ENCODE peak calls at places on chromosome X, in ten cellular contexts. Z, H, O, I, T, X, P, V, W and S are unnamed samples.

GRCh38 chrX:45888518-45888917 is 656.7 kb downstream of the ZNF674 start:
- DNase-seq in Z (no peak), H (no peak), O (peak), I (no peak), T (no peak), X (no peak), P (no peak), V (no peak), W (no peak), S (no peak)

GRCh38 chrX:86148594-86148993 is 343 bp downstream of the DACH2 start:
- DNase-seq in Z (no peak), H (no peak), O (no peak), I (no peak), T (no peak), X (no peak), P (no peak), V (no peak), W (no peak), S (no peak)

GRCh38 chrX:24692305-24692704 is 1.4 kb upstream of the POLA1 start:
- DNase-seq in Z (no peak), H (no peak), O (no peak), I (no peak), T (no peak), X (no peak), P (no peak), V (no peak), W (no peak), S (no peak)

GRCh38 chrX:153340111-153340510 is 6.2 kb downstream of the ZNF275 start:
- DNase-seq in Z (no peak), H (no peak), O (no peak), I (no peak), T (no peak), X (no peak), P (no peak), V (no peak), W (no peak), S (no peak)

GRCh38 chrX:23742174-23742692 is 843 bp downstream of the ACOT9 start:
- DNase-seq in Z (peak), H (no peak), O (peak), I (peak), T (peak), X (no peak), P (peak), V (peak), W (peak), S (peak)

GRCh38 chrX:3518870-3519269 is 172.4 kb upstream of the MXRA5 start:
- DNase-seq in Z (no peak), H (no peak), O (peak), I (no peak), T (peak), X (peak), P (no peak), V (peak), W (no peak), S (peak)

GRCh38 chrX:13177921-13178320 is 133.5 kb upstream of the FAM9C start:
- DNase-seq in Z (no peak), H (no peak), O (no peak), I (no peak), T (no peak), X (no peak), P (peak), V (no peak), W (no peak), S (no peak)

GRCh38 chrX:152913354-152913753 is 15.5 kb downstream of the ZNF185 start:
- DNase-seq in Z (no peak), H (no peak), O (no peak), I (no peak), T (no peak), X (no peak), P (no peak), V (peak), W (no peak), S (no peak)

GRCh38 chrX:155048997-155049619 is 21.8 kb downstream of the CMC4 start:
- DNase-seq in Z (no peak), H (peak), O (peak), I (peak), T (peak), X (no peak), P (peak), V (peak), W (peak), S (no peak)

GRCh38 chrX:16870861-16871584 is 861 bp upstream of the RBBP7 start:
- DNase-seq in Z (no peak), H (peak), O (no peak), I (peak), T (peak), X (no peak), P (no peak), V (no peak), W (no peak), S (no peak)

GRCh38 chrX:7746861-7747260 is 96.1 kb upstream of the VCX start:
- DNase-seq in Z (no peak), H (no peak), O (peak), I (no peak), T (no peak), X (no peak), P (no peak), V (no peak), W (no peak), S (no peak)

GRCh38 chrX:12843668-12844279 is 23.1 kb upstream of the TLR7 start:
- DNase-seq in Z (peak), H (no peak), O (no peak), I (no peak), T (no peak), X (no peak), P (peak), V (no peak), W (no peak), S (no peak)

GRCh38 chrX:45454235-45454634 is 253.6 kb upstream of the DIPK2B start:
- DNase-seq in Z (no peak), H (no peak), O (no peak), I (no peak), T (no peak), X (no peak), P (no peak), V (no peak), W (no peak), S (no peak)

GRCh38 chrX:55758033-55758432 is 40.5 kb downstream of the RRAGB start:
- DNase-seq in Z (no peak), H (no peak), O (peak), I (no peak), T (no peak), X (no peak), P (no peak), V (no peak), W (no peak), S (no peak)

GRCh38 chrX:63718010-63718694 is 66.9 kb downstream of the ARHGEF9 start:
- DNase-seq in Z (peak), H (no peak), O (no peak), I (no peak), T (no peak), X (no peak), P (no peak), V (no peak), W (no peak), S (no peak)

GRCh38 chrX:136147320-136147901 is at the start of gene FHL1:
- DNase-seq in Z (peak), H (peak), O (no peak), I (peak), T (peak), X (peak), P (peak), V (peak), W (peak), S (no peak)

GRCh38 chrX:112512509-112512908 is 167.2 kb downstream of the LHFPL1 start:
- DNase-seq in Z (no peak), H (no peak), O (no peak), I (no peak), T (no peak), X (no peak), P (no peak), V (peak), W (no peak), S (no peak)

GRCh38 chrX:150899191-150899757 is 806 bp upstream of the CD99L2 start:
- DNase-seq in Z (peak), H (peak), O (peak), I (peak), T (peak), X (peak), P (peak), V (peak), W (peak), S (no peak)

GRCh38 chrX:14927391-14927790 is 54.2 kb downstream of the MOSPD2 start:
- DNase-seq in Z (no peak), H (no peak), O (no peak), I (no peak), T (no peak), X (no peak), P (no peak), V (no peak), W (no peak), S (no peak)

GRCh38 chrX:153764786-153765137 is 713 bp downstream of the PLXNB3 start:
- DNase-seq in Z (peak), H (no peak), O (no peak), I (no peak), T (no peak), X (no peak), P (no peak), V (peak), W (no peak), S (peak)

GRCh38 chrX:38374431-38374830 is 22.0 kb downstream of the OTC start:
- DNase-seq in Z (no peak), H (no peak), O (no peak), I (no peak), T (no peak), X (no peak), P (no peak), V (no peak), W (no peak), S (no peak)

GRCh38 chrX:137563681-137564651 is 2.0 kb upstream of the ZIC3 start:
- DNase-seq in Z (no peak), H (no peak), O (no peak), I (no peak), T (no peak), X (no peak), P (no peak), V (no peak), W (no peak), S (no peak)

GRCh38 chrX:133607419-133608348 is 192.4 kb upstream of the GPC4 start:
- DNase-seq in Z (no peak), H (no peak), O (peak), I (no peak), T (no peak), X (no peak), P (no peak), V (no peak), W (no peak), S (no peak)

GRCh38 chrX:110561036-110561435 is 202.4 kb downstream of the RTL9 start:
- DNase-seq in Z (no peak), H (no peak), O (peak), I (no peak), T (no peak), X (no peak), P (no peak), V (peak), W (no peak), S (peak)

GRCh38 chrX:119539872-119540271 is 25.3 kb downstream of the STEEP1 start:
- DNase-seq in Z (no peak), H (no peak), O (no peak), I (no peak), T (no peak), X (no peak), P (no peak), V (peak), W (peak), S (no peak)

GRCh38 chrX:56785442-56785841 is 56.4 kb downstream of the NBDY start:
- DNase-seq in Z (no peak), H (no peak), O (no peak), I (no peak), T (no peak), X (no peak), P (no peak), V (no peak), W (no peak), S (no peak)

GRCh38 chrX:136055651-136056221 is 70.5 kb downstream of the SLC9A6 start:
- DNase-seq in Z (no peak), H (no peak), O (peak), I (no peak), T (no peak), X (no peak), P (no peak), V (no peak), W (no peak), S (no peak)

GRCh38 chrX:25646156-25646555 is 492.0 kb upstream of the MAGEB18 start:
- DNase-seq in Z (no peak), H (no peak), O (no peak), I (no peak), T (no peak), X (no peak), P (no peak), V (no peak), W (no peak), S (no peak)

GRCh38 chrX:16212436-16212835 is 45.2 kb downstream of the MAGEB17 start:
- DNase-seq in Z (peak), H (no peak), O (peak), I (no peak), T (no peak), X (no peak), P (no peak), V (peak), W (no peak), S (peak)

GRCh38 chrX:130144509-130144908 is 21.1 kb downstream of the AIFM1 start:
- DNase-seq in Z (no peak), H (no peak), O (peak), I (no peak), T (no peak), X (no peak), P (no peak), V (no peak), W (no peak), S (no peak)

GRCh38 chrX:78199851-78200250 is 60.4 kb upstream of the TAF9B start:
- DNase-seq in Z (peak), H (no peak), O (peak), I (no peak), T (no peak), X (no peak), P (no peak), V (peak), W (no peak), S (no peak)

GRCh38 chrX:20623448-20623847 is 356.7 kb upstream of the RPS6KA3 start:
- DNase-seq in Z (no peak), H (no peak), O (peak), I (no peak), T (no peak), X (no peak), P (no peak), V (no peak), W (no peak), S (no peak)

GRCh38 chrX:120629667-120630537 is at the start of gene C1GALT1C1:
- DNase-seq in Z (peak), H (peak), O (peak), I (peak), T (peak), X (peak), P (peak), V (peak), W (peak), S (peak)

GRCh38 chrX:368811-369562 is 17.7 kb downstream of the PPP2R3B start:
- DNase-seq in Z (no peak), H (no peak), O (peak), I (no peak), T (no peak), X (peak), P (no peak), V (no peak), W (no peak), S (no peak)

GRCh38 chrX:10631416-10632145 is 11.2 kb upstream of the MID1 start:
- DNase-seq in Z (no peak), H (no peak), O (peak), I (no peak), T (no peak), X (no peak), P (no peak), V (no peak), W (no peak), S (no peak)

GRCh38 chrX:110966839-110967238 is 129.2 kb upstream of the PAK3 start:
- DNase-seq in Z (no peak), H (no peak), O (peak), I (no peak), T (no peak), X (no peak), P (no peak), V (peak), W (no peak), S (peak)

GRCh38 chrX:31223817-31224216 is 152.0 kb upstream of the FTHL17 start:
- DNase-seq in Z (peak), H (no peak), O (peak), I (no peak), T (no peak), X (no peak), P (no peak), V (peak), W (no peak), S (no peak)

GRCh38 chrX:143568467-143568866 is 51.2 kb upstream of the SPANXN3 start:
- DNase-seq in Z (no peak), H (no peak), O (no peak), I (no peak), T (no peak), X (no peak), P (no peak), V (no peak), W (no peak), S (no peak)